ENCODE peak calls at places on chromosomes 3 and 15, in five cellular contexts. O is WERI-Rb-1, Y is MCF 10A, H is SHP77, I is HTR-8/SVneo. Q is an unnamed sample.

GRCh38 chr3:58528629-58529028 is 8.4 kb downstream of the ACOX2 start:
- DNase-seq in O (no peak), Y (peak; percentile 92), H (no peak), I (peak; percentile 76), Q (no peak)

GRCh38 chr3:45870099-45870498 is 16.2 kb upstream of the CCR9 start:
- DNase-seq in O (no peak), Y (no peak), H (no peak), I (no peak), Q (peak; percentile 89)

GRCh38 chr3:151814588-151814987 is 672 bp downstream of the AADAC start:
- DNase-seq in O (no peak), Y (no peak), H (no peak), I (no peak), Q (no peak)

GRCh38 chr3:165193392-165194268 is 2.6 kb downstream of the SLITRK3 start:
- DNase-seq in O (no peak), Y (no peak), H (no peak), I (no peak), Q (no peak)

GRCh38 chr15:35626531-35626930 is 80.6 kb upstream of the DPH6 start:
- DNase-seq in O (no peak), Y (no peak), H (no peak), I (no peak), Q (no peak)

GRCh38 chr3:122890077-122890484 is 95.2 kb downstream of the SLC49A4 start:
- DNase-seq in O (no peak), Y (peak; percentile 80), H (no peak), I (no peak), Q (no peak)

GRCh38 chr3:138600341-138600740 is 6.3 kb upstream of the CEP70 start:
- DNase-seq in O (no peak), Y (peak; percentile 4), H (no peak), I (no peak), Q (no peak)

GRCh38 chr3:159128628-159129027 is 326.8 kb downstream of the MFSD1 start:
- DNase-seq in O (no peak), Y (peak; percentile 47), H (no peak), I (peak; percentile 4), Q (no peak)

GRCh38 chr3:185658504-185658912 is 72.4 kb downstream of the SENP2 start:
- DNase-seq in O (no peak), Y (peak; percentile 96), H (no peak), I (peak; percentile 69), Q (no peak)

GRCh38 chr15:89810837-89811236 is 3.8 kb downstream of the ANPEP start:
- DNase-seq in O (no peak), Y (no peak), H (no peak), I (no peak), Q (no peak)

GRCh38 chr15:64045774-64046346 is 425 bp downstream of the DAPK2 start:
- DNase-seq in O (peak; percentile 12), Y (no peak), H (no peak), I (no peak), Q (no peak)

GRCh38 chr3:128619146-128619890 is 31.3 kb downstream of the RPN1 start:
- DNase-seq in O (no peak), Y (peak; percentile 79), H (no peak), I (no peak), Q (peak; percentile 9)

GRCh38 chr15:91202510-91202909 is 102.5 kb downstream of the SV2B start:
- DNase-seq in O (peak; percentile 39), Y (no peak), H (no peak), I (no peak), Q (no peak)

GRCh38 chr15:35142578-35142977 is 57.5 kb upstream of the NANOGP8 start:
- DNase-seq in O (no peak), Y (no peak), H (no peak), I (no peak), Q (no peak)

GRCh38 chr3:156751461-156752025 is 74.6 kb upstream of the LEKR1 start:
- DNase-seq in O (no peak), Y (no peak), H (no peak), I (peak; percentile 76), Q (no peak)

GRCh38 chr15:101307897-101308603 is 13.0 kb upstream of the SNRPA1 start:
- DNase-seq in O (no peak), Y (no peak), H (no peak), I (no peak), Q (no peak)

GRCh38 chr15:66672867-66673266 is 29.2 kb upstream of the SMAD6 start:
- DNase-seq in O (no peak), Y (no peak), H (no peak), I (no peak), Q (no peak)

GRCh38 chr3:130243808-130244207 is 101.7 kb upstream of the COL6A5 start:
- DNase-seq in O (no peak), Y (no peak), H (no peak), I (no peak), Q (no peak)

GRCh38 chr3:134197681-134198261 is 52.9 kb downstream of the RYK start:
- DNase-seq in O (no peak), Y (peak; percentile 76), H (peak; percentile 29), I (peak; percentile 70), Q (peak; percentile 49)

GRCh38 chr15:78007965-78008886 is 69.3 kb downstream of the TBC1D2B start:
- DNase-seq in O (no peak), Y (peak; percentile 89), H (no peak), I (no peak), Q (no peak)